ENCODE peak calls at places on chromosomes 3 and 15, in seven cellular contexts. One of them, this sample, is unnamed.

GRCh38 chr3:128383316-128384235 is 83.1 kb downstream of the DNAJB8 start:
- DNase-seq in AG04449: no peak
- DNase-seq in lower lobe of right lung: peak
- DNase-seq in Peyer's patch: peak
- DNase-seq in HL-60: peak
- DNase-seq in fibroblast of pulmonary artery: peak
- DNase-seq in tibial artery: peak
- DNase-seq in this sample: no peak

GRCh38 chr3:111012388-111013248 is 59.0 kb upstream of the NECTIN3 start:
- DNase-seq in Peyer's patch: no peak
- DNase-seq in fibroblast of pulmonary artery: no peak
- DNase-seq in lower lobe of right lung: no peak
- DNase-seq in HL-60: no peak
- DNase-seq in AG04449: no peak
- DNase-seq in tibial artery: no peak
- DNase-seq in this sample: no peak

GRCh38 chr3:56801151-56801596 is 575 bp downstream of the ARHGEF3 start:
- DNase-seq in Peyer's patch: peak
- DNase-seq in HL-60: no peak
- DNase-seq in lower lobe of right lung: no peak
- DNase-seq in tibial artery: no peak
- DNase-seq in fibroblast of pulmonary artery: no peak
- DNase-seq in AG04449: no peak
- DNase-seq in this sample: no peak

GRCh38 chr3:89227634-89228033 is 120.2 kb downstream of the EPHA3 start:
- DNase-seq in lower lobe of right lung: no peak
- DNase-seq in HL-60: no peak
- DNase-seq in tibial artery: no peak
- DNase-seq in Peyer's patch: no peak
- DNase-seq in AG04449: no peak
- DNase-seq in fibroblast of pulmonary artery: no peak
- DNase-seq in this sample: no peak

GRCh38 chr15:82882250-82882928 is 70.1 kb downstream of the HOMER2 start:
- DNase-seq in HL-60: no peak
- DNase-seq in AG04449: no peak
- DNase-seq in tibial artery: no peak
- DNase-seq in Peyer's patch: no peak
- DNase-seq in lower lobe of right lung: no peak
- DNase-seq in fibroblast of pulmonary artery: no peak
- DNase-seq in this sample: no peak

GRCh38 chr3:177602601-177603136 is 405.4 kb upstream of the TBL1XR1 start:
- DNase-seq in tibial artery: no peak
- DNase-seq in HL-60: peak
- DNase-seq in lower lobe of right lung: no peak
- DNase-seq in fibroblast of pulmonary artery: no peak
- DNase-seq in Peyer's patch: no peak
- DNase-seq in AG04449: no peak
- DNase-seq in this sample: no peak

GRCh38 chr3:72489916-72490315 is 358.3 kb downstream of the SHQ1 start:
- DNase-seq in fibroblast of pulmonary artery: no peak
- DNase-seq in Peyer's patch: no peak
- DNase-seq in AG04449: no peak
- DNase-seq in tibial artery: no peak
- DNase-seq in HL-60: no peak
- DNase-seq in lower lobe of right lung: no peak
- DNase-seq in this sample: no peak

GRCh38 chr3:165523801-165524200 is 313.4 kb downstream of the BCHE start:
- DNase-seq in HL-60: no peak
- DNase-seq in AG04449: no peak
- DNase-seq in Peyer's patch: no peak
- DNase-seq in fibroblast of pulmonary artery: peak
- DNase-seq in tibial artery: no peak
- DNase-seq in lower lobe of right lung: no peak
- DNase-seq in this sample: no peak

GRCh38 chr3:183094711-183095110 is 4.6 kb downstream of the MCCC1 start:
- DNase-seq in AG04449: no peak
- DNase-seq in Peyer's patch: no peak
- DNase-seq in lower lobe of right lung: no peak
- DNase-seq in fibroblast of pulmonary artery: no peak
- DNase-seq in tibial artery: no peak
- DNase-seq in HL-60: no peak
- DNase-seq in this sample: no peak

GRCh38 chr15:29690765-29691475 is 131.3 kb downstream of the TJP1 start:
- DNase-seq in Peyer's patch: no peak
- DNase-seq in AG04449: no peak
- DNase-seq in fibroblast of pulmonary artery: peak
- DNase-seq in lower lobe of right lung: no peak
- DNase-seq in HL-60: no peak
- DNase-seq in tibial artery: no peak
- DNase-seq in this sample: no peak

GRCh38 chr3:140455476-140455875 is 222.4 kb upstream of the TRIM42 start:
- DNase-seq in Peyer's patch: no peak
- DNase-seq in HL-60: no peak
- DNase-seq in AG04449: no peak
- DNase-seq in tibial artery: no peak
- DNase-seq in lower lobe of right lung: no peak
- DNase-seq in fibroblast of pulmonary artery: no peak
- DNase-seq in this sample: no peak

GRCh38 chr3:197367081-197367780 is 68.8 kb upstream of the DLG1 start:
- DNase-seq in lower lobe of right lung: peak
- DNase-seq in HL-60: no peak
- DNase-seq in Peyer's patch: no peak
- DNase-seq in tibial artery: peak
- DNase-seq in AG04449: peak
- DNase-seq in fibroblast of pulmonary artery: no peak
- DNase-seq in this sample: no peak

GRCh38 chr3:148794357-148794756 is 33.3 kb upstream of the CPB1 start:
- DNase-seq in HL-60: no peak
- DNase-seq in AG04449: no peak
- DNase-seq in tibial artery: no peak
- DNase-seq in fibroblast of pulmonary artery: no peak
- DNase-seq in lower lobe of right lung: no peak
- DNase-seq in Peyer's patch: no peak
- DNase-seq in this sample: no peak

GRCh38 chr3:123582315-123582714 is 2.5 kb downstream of the HACD2 start:
- DNase-seq in lower lobe of right lung: no peak
- DNase-seq in Peyer's patch: no peak
- DNase-seq in fibroblast of pulmonary artery: no peak
- DNase-seq in HL-60: no peak
- DNase-seq in AG04449: no peak
- DNase-seq in tibial artery: no peak
- DNase-seq in this sample: no peak

GRCh38 chr3:165903885-165904284 is 66.7 kb upstream of the BCHE start:
- DNase-seq in HL-60: no peak
- DNase-seq in AG04449: no peak
- DNase-seq in tibial artery: no peak
- DNase-seq in Peyer's patch: no peak
- DNase-seq in lower lobe of right lung: no peak
- DNase-seq in fibroblast of pulmonary artery: peak
- DNase-seq in this sample: no peak

GRCh38 chr15:51200791-51201190 is 106.1 kb upstream of the TNFAIP8L3 start:
- DNase-seq in lower lobe of right lung: no peak
- DNase-seq in Peyer's patch: no peak
- DNase-seq in HL-60: no peak
- DNase-seq in fibroblast of pulmonary artery: no peak
- DNase-seq in tibial artery: no peak
- DNase-seq in AG04449: no peak
- DNase-seq in this sample: no peak

GRCh38 chr15:87623832-87624231 is 632.7 kb downstream of the NTRK3 start:
- DNase-seq in fibroblast of pulmonary artery: no peak
- DNase-seq in Peyer's patch: no peak
- DNase-seq in HL-60: peak
- DNase-seq in tibial artery: no peak
- DNase-seq in AG04449: no peak
- DNase-seq in lower lobe of right lung: no peak
- DNase-seq in this sample: no peak

GRCh38 chr3:52894756-52895155 is 2.6 kb downstream of the STIMATE start:
- DNase-seq in AG04449: no peak
- DNase-seq in Peyer's patch: no peak
- DNase-seq in tibial artery: no peak
- DNase-seq in lower lobe of right lung: no peak
- DNase-seq in fibroblast of pulmonary artery: no peak
- DNase-seq in HL-60: no peak
- DNase-seq in this sample: no peak

GRCh38 chr3:32097768-32098167 is 8.7 kb upstream of the GPD1L start:
- DNase-seq in lower lobe of right lung: no peak
- DNase-seq in Peyer's patch: no peak
- DNase-seq in HL-60: no peak
- DNase-seq in AG04449: no peak
- DNase-seq in fibroblast of pulmonary artery: no peak
- DNase-seq in tibial artery: no peak
- DNase-seq in this sample: no peak
- TF ChIP-seq CTCF in lower lobe of right lung: no peak
- TF ChIP-seq CTCF in Peyer's patch: no peak
- TF ChIP-seq CTCF in HL-60: no peak
- TF ChIP-seq CTCF in AG04449: no peak
- TF ChIP-seq CTCF in fibroblast of pulmonary artery: no peak
- TF ChIP-seq CTCF in tibial artery: no peak
- TF ChIP-seq CTCF in this sample: no peak

GRCh38 chr15:32857732-32858131 is 139.9 kb downstream of the GREM1 start:
- DNase-seq in tibial artery: no peak
- DNase-seq in fibroblast of pulmonary artery: no peak
- DNase-seq in Peyer's patch: no peak
- DNase-seq in HL-60: no peak
- DNase-seq in lower lobe of right lung: no peak
- DNase-seq in AG04449: no peak
- DNase-seq in this sample: no peak

GRCh38 chr15:32856753-32857152 is 138.9 kb downstream of the GREM1 start:
- DNase-seq in tibial artery: no peak
- DNase-seq in lower lobe of right lung: no peak
- DNase-seq in AG04449: no peak
- DNase-seq in fibroblast of pulmonary artery: no peak
- DNase-seq in HL-60: no peak
- DNase-seq in Peyer's patch: no peak
- DNase-seq in this sample: no peak

GRCh38 chr15:32852771-32853170 is 135.0 kb downstream of the GREM1 start:
- DNase-seq in lower lobe of right lung: no peak
- DNase-seq in HL-60: no peak
- DNase-seq in fibroblast of pulmonary artery: no peak
- DNase-seq in Peyer's patch: no peak
- DNase-seq in tibial artery: no peak
- DNase-seq in AG04449: no peak
- DNase-seq in this sample: no peak

GRCh38 chr15:32853667-32854066 is 135.9 kb downstream of the GREM1 start:
- DNase-seq in HL-60: no peak
- DNase-seq in lower lobe of right lung: no peak
- DNase-seq in tibial artery: no peak
- DNase-seq in fibroblast of pulmonary artery: no peak
- DNase-seq in Peyer's patch: no peak
- DNase-seq in AG04449: no peak
- DNase-seq in this sample: no peak

GRCh38 chr15:32855942-32856341 is 138.1 kb downstream of the GREM1 start:
- DNase-seq in fibroblast of pulmonary artery: peak
- DNase-seq in lower lobe of right lung: no peak
- DNase-seq in tibial artery: no peak
- DNase-seq in Peyer's patch: no peak
- DNase-seq in HL-60: no peak
- DNase-seq in AG04449: peak
- DNase-seq in this sample: no peak
- TF ChIP-seq CTCF in fibroblast of pulmonary artery: peak
- TF ChIP-seq CTCF in lower lobe of right lung: no peak
- TF ChIP-seq CTCF in tibial artery: no peak
- TF ChIP-seq CTCF in Peyer's patch: no peak
- TF ChIP-seq CTCF in HL-60: no peak
- TF ChIP-seq CTCF in AG04449: peak
- TF ChIP-seq CTCF in this sample: peak

DNA sequence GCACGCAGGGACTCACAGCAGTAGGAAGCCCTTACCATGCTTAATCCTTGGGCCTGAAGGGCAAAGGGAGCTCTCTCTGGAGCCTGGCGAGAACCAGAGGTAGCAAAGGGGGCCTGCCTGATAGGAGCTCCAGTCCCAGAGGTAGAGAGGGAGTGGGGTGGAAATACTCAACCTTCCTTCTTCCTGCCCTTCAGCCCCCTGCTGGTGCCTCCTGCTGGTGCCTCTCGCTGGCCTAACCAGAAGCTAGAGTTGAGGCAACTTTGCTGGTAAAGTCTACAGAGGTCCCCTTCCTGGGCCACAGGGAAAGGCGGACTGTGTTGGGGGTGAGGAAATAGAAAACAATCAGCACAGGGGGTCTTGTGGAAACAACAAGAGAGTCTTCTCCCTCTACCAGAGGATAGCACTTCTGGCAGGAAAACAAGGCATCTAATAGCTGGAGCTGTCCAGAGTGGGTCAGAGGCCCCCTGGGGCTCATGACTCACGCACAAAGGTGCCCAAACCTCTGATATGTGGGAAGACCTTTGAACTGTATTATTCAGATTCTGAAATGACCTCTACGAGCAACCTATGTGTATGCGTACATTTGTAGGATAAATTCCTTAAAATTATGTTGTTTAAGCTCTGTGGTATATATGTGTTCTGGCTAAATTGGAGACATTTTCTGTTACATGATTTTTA is 133.8 kb downstream of the LRRC28 start:
- DNase-seq in Peyer's patch: no peak
- DNase-seq in lower lobe of right lung: no peak
- DNase-seq in tibial artery: no peak
- DNase-seq in fibroblast of pulmonary artery: no peak
- DNase-seq in HL-60: no peak
- DNase-seq in AG04449: no peak
- DNase-seq in this sample: no peak
- TF ChIP-seq CTCF in Peyer's patch: no peak
- TF ChIP-seq CTCF in lower lobe of right lung: no peak
- TF ChIP-seq CTCF in tibial artery: no peak
- TF ChIP-seq CTCF in fibroblast of pulmonary artery: no peak
- TF ChIP-seq CTCF in HL-60: no peak
- TF ChIP-seq CTCF in AG04449: no peak
- TF ChIP-seq CTCF in this sample: no peak

DNA sequence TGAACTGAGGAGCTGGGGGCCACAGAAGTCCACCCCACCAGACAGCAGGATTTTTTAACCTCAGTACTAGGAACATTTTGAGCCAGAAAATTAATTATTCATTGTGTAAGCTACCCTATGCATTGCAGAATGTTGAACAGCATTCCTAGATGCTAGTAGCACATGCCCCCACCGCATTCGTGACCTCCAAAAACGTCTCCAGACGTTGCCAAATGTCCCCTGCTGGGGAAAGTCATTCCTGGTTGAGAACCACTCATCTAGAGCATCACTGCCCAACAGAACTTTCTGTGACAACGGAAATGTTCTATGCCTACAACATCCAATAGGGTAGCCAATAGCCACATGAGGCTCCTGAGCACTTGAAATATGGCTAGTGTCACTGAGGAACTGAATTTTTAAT is 333.5 kb downstream of the FOXP1 start:
- DNase-seq in AG04449: no peak
- DNase-seq in fibroblast of pulmonary artery: no peak
- DNase-seq in lower lobe of right lung: no peak
- DNase-seq in Peyer's patch: no peak
- DNase-seq in tibial artery: no peak
- DNase-seq in HL-60: no peak
- DNase-seq in this sample: no peak
- TF ChIP-seq CTCF in AG04449: no peak
- TF ChIP-seq CTCF in fibroblast of pulmonary artery: no peak
- TF ChIP-seq CTCF in lower lobe of right lung: no peak
- TF ChIP-seq CTCF in Peyer's patch: no peak
- TF ChIP-seq CTCF in tibial artery: no peak
- TF ChIP-seq CTCF in HL-60: no peak
- TF ChIP-seq CTCF in this sample: no peak

GRCh38 chr3:17157713-17158112 is 273.0 kb downstream of the PLCL2 start:
- DNase-seq in HL-60: no peak
- DNase-seq in AG04449: peak
- DNase-seq in tibial artery: no peak
- DNase-seq in fibroblast of pulmonary artery: peak
- DNase-seq in lower lobe of right lung: no peak
- DNase-seq in Peyer's patch: no peak
- DNase-seq in this sample: no peak
- TF ChIP-seq CTCF in HL-60: no peak
- TF ChIP-seq CTCF in AG04449: no peak
- TF ChIP-seq CTCF in tibial artery: no peak
- TF ChIP-seq CTCF in fibroblast of pulmonary artery: no peak
- TF ChIP-seq CTCF in lower lobe of right lung: no peak
- TF ChIP-seq CTCF in Peyer's patch: no peak
- TF ChIP-seq CTCF in this sample: no peak

This sample was measured in chondrocyte.